ENCODE peak calls at places on chromosomes 6 and 20, in seven cellular contexts. E, S, Z, Y, R, O and G are unnamed samples.

GRCh38 chr6:117783280-117783679 is 108.0 kb downstream of the NUS1 start:
- DNase-seq in S (no peak), O (no peak), Y (no peak), E (peak; percentile 0), R (no peak), Z (no peak), G (no peak)

GRCh38 chr6:78867370-78868040 is at the start of gene IRAK1BP1:
- DNase-seq in O (peak; percentile 87), R (peak; percentile 84), E (peak; percentile 79), Z (peak; percentile 73), Y (peak; percentile 51), S (peak; percentile 90), G (peak; percentile 67)

GRCh38 chr6:107695061-107695715 is 128.9 kb downstream of the SCML4 start:
- DNase-seq in R (peak; percentile 33), S (no peak), Y (no peak), E (no peak), Z (no peak), O (no peak), G (no peak)

GRCh38 chr20:49619113-49620048 is 51.4 kb upstream of the PTGIS start:
- DNase-seq in O (no peak), Z (no peak), Y (no peak), E (no peak), R (no peak), S (no peak), G (no peak)

GRCh38 chr6:107634147-107635057 is 144.5 kb downstream of the SOBP start:
- DNase-seq in S (no peak), Z (no peak), R (no peak), Y (no peak), O (no peak), E (no peak), G (no peak)

GRCh38 chr6:43774776-43775583 is 5.0 kb downstream of the VEGFA start:
- DNase-seq in O (no peak), Z (peak; percentile 73), S (peak; percentile 75), Y (peak; percentile 23), E (no peak), R (peak; percentile 70), G (peak; percentile 86)

GRCh38 chr20:5720696-5721095 is 29.5 kb upstream of the SHLD1 start:
- DNase-seq in S (no peak), O (no peak), Y (no peak), Z (no peak), R (no peak), E (no peak), G (no peak)

GRCh38 chr6:95203153-95203754 is 374.1 kb upstream of the MANEA start:
- DNase-seq in E (no peak), Z (no peak), Y (no peak), R (peak; percentile 60), O (no peak), S (no peak), G (no peak)

GRCh38 chr6:30685157-30685976 is 1.1 kb downstream of the PPP1R18 start:
- DNase-seq in E (no peak), Y (no peak), S (peak; percentile 48), Z (peak; percentile 41), O (no peak), R (peak; percentile 55), G (peak; percentile 69)

GRCh38 chr6:710601-711571 is 17.9 kb upstream of the EXOC2 start:
- DNase-seq in S (peak; percentile 69), E (peak; percentile 47), O (no peak), Y (peak; percentile 11), R (peak; percentile 88), Z (peak; percentile 53), G (peak; percentile 48)

GRCh38 chr6:35392111-35392702 is 49.8 kb downstream of the PPARD start:
- DNase-seq in O (no peak), Y (no peak), S (no peak), E (no peak), Z (no peak), R (no peak), G (no peak)

GRCh38 chr6:142561511-142562265 is 259.9 kb downstream of the ADGRG6 start:
- DNase-seq in Y (no peak), O (no peak), S (no peak), Z (no peak), R (no peak), E (no peak), G (no peak)

GRCh38 chr20:8631271-8631670 is 437.6 kb upstream of the PLCB4 start:
- DNase-seq in S (no peak), R (no peak), Y (no peak), E (no peak), O (no peak), Z (no peak), G (no peak)

GRCh38 chr6:134539865-134540323 is 222.0 kb upstream of the SGK1 start:
- DNase-seq in Y (no peak), O (no peak), E (peak; percentile 16), Z (no peak), S (peak; percentile 23), R (peak; percentile 37), G (no peak)

GRCh38 chr6:8170245-8170644 is 67.9 kb upstream of the EEF1E1 start:
- DNase-seq in Y (no peak), O (no peak), Z (no peak), S (no peak), R (no peak), E (no peak), G (no peak)

GRCh38 chr6:67914419-67914818 is 720.7 kb upstream of the ADGRB3 start:
- DNase-seq in R (peak; percentile 72), O (no peak), E (no peak), Y (no peak), S (no peak), Z (no peak), G (no peak)

GRCh38 chr6:20652691-20653479 is 118.6 kb downstream of the CDKAL1 start:
- DNase-seq in R (peak; percentile 84), Y (no peak), Z (no peak), S (no peak), O (no peak), E (no peak), G (no peak)

GRCh38 chr6:113635222-113635970 is 221.7 kb upstream of the MARCKS start:
- DNase-seq in R (no peak), Y (no peak), S (no peak), Z (no peak), E (no peak), O (no peak), G (no peak)

GRCh38 chr20:23641936-23642751 is 4.4 kb upstream of the CST3 start:
- DNase-seq in Y (no peak), O (peak; percentile 59), R (peak; percentile 83), E (no peak), S (no peak), Z (no peak), G (peak; percentile 56)

GRCh38 chr6:34130870-34131269 is 15.0 kb downstream of the GRM4 start:
- DNase-seq in O (no peak), Y (no peak), S (no peak), Z (no peak), R (no peak), E (no peak), G (no peak)

GRCh38 chr6:130885392-130886192 is 58.4 kb downstream of the SMLR1 start:
- DNase-seq in S (peak; percentile 72), O (peak; percentile 11), Y (no peak), R (peak; percentile 77), Z (peak; percentile 58), E (peak; percentile 58), G (no peak)

GRCh38 chr6:72286911-72287311 is 335.0 kb upstream of the KCNQ5 start:
- DNase-seq in Z (no peak), Y (no peak), O (no peak), E (no peak), R (peak; percentile 81), S (no peak), G (no peak)

GRCh38 chr20:4151342-4151741 is 136.0 kb upstream of the RNF24 start:
- DNase-seq in O (no peak), R (no peak), Z (no peak), Y (no peak), S (no peak), E (no peak), G (no peak)

GRCh38 chr6:89371849-89372505 is 19.5 kb upstream of the UBE2J1 start:
- DNase-seq in S (peak; percentile 85), Z (peak; percentile 68), Y (peak; percentile 44), O (no peak), R (peak; percentile 53), E (peak; percentile 44), G (peak; percentile 63)

GRCh38 chr6:106574729-106575458 is 54.4 kb downstream of the RTN4IP1 start:
- DNase-seq in R (peak; percentile 67), Y (no peak), E (peak; percentile 40), Z (no peak), O (no peak), S (no peak), G (no peak)

GRCh38 chr20:42587427-42587826 is 602.3 kb downstream of the PTPRT start:
- DNase-seq in R (no peak), S (no peak), Z (no peak), E (no peak), O (no peak), Y (no peak), G (no peak)

GRCh38 chr20:56200456-56200855 is 48.1 kb upstream of the MC3R start:
- DNase-seq in S (no peak), Z (no peak), O (no peak), E (no peak), R (peak; percentile 3), Y (no peak), G (no peak)

GRCh38 chr6:109060585-109060984 is 34.1 kb downstream of the SESN1 start:
- DNase-seq in Y (no peak), E (no peak), Z (no peak), R (no peak), S (no peak), O (no peak), G (no peak)